ENCODE peak calls at places on chromosomes 1 and 21, in nine cellular contexts. R is stimulated activated naive CD8-positive, alpha-beta T cell treated with anti-CD3 and anti-CD28 coated beads, Interleukin-15, Interleukin-2, amounts not matched to agents 100 U/mL and 50 U/mL, for 24 hours; N is stimulated activated CD4-positive, alpha-beta T cell treated with anti-CD3 and anti-CD28 coated beads, Interleukin-1b, Interleukin-23, amount 100 ng/mL, for 4 hours; Z is NCI-H1092; V is DMS 273 treated with DMSO at 0.1 percent for 48 hours; G is mammary epithelial cell; S is NCI-H226; W is CD4-positive, alpha-beta memory T cell; Q is KG1. T is an unnamed sample.
A peak's percentile ranks its signal among the peaks of the same experiment; 100 is the strongest.

GRCh38 chr1:1081311-1082238 is 7.5 kb upstream of the RNF223 start:
- DNase-seq in S (no peak), Q (no peak), N (no peak), V (no peak), Z (no peak), G (no peak), R (peak; percentile 2), W (no peak), T (no peak)

GRCh38 chr1:18666317-18666920 is 35.8 kb downstream of the PAX7 start:
- DNase-seq in Z (no peak), R (no peak), N (no peak), Q (no peak), W (no peak), G (no peak), V (no peak), S (no peak), T (peak; percentile 60)

GRCh38 chr1:173997796-173998195 is 24.4 kb downstream of the RC3H1 start:
- DNase-seq in G (no peak), S (no peak), W (no peak), R (no peak), Z (no peak), N (no peak), V (no peak), Q (no peak), T (no peak)

GRCh38 chr1:115746021-115746690 is 22.4 kb downstream of the CASQ2 start:
- DNase-seq in S (no peak), V (no peak), N (no peak), Z (no peak), W (no peak), Q (no peak), R (no peak), G (peak; percentile 74), T (peak; percentile 80)

GRCh38 chr1:7388488-7389185 is 382.5 kb upstream of the VAMP3 start:
- DNase-seq in G (no peak), N (no peak), Z (peak; percentile 45), Q (no peak), V (no peak), R (no peak), S (no peak), W (no peak), T (no peak)

GRCh38 chr1:196180847-196181593 is 427.2 kb downstream of the KCNT2 start:
- DNase-seq in S (peak; percentile 94), G (peak; percentile 96), Z (no peak), W (no peak), R (no peak), V (no peak), N (no peak), Q (no peak), T (peak; percentile 97)

GRCh38 chr1:226786550-226786949 is 47.5 kb upstream of the ITPKB start:
- DNase-seq in S (no peak), N (no peak), R (no peak), G (no peak), Q (no peak), Z (no peak), V (no peak), W (no peak), T (no peak)

GRCh38 chr21:45768011-45768740 is 124.7 kb downstream of the PCBP3 start:
- DNase-seq in G (no peak), Z (no peak), Q (no peak), N (peak; percentile 26), W (no peak), V (no peak), R (peak; percentile 56), S (no peak), T (no peak)

GRCh38 chr1:156550346-156550745 is 22.0 kb downstream of the IQGAP3 start:
- DNase-seq in Z (no peak), W (no peak), V (no peak), Q (no peak), S (no peak), N (no peak), G (no peak), R (no peak), T (no peak)

GRCh38 chr1:94803517-94804441 is 16.4 kb upstream of the SLC44A3 start:
- DNase-seq in W (no peak), S (no peak), G (peak; percentile 34), Z (no peak), V (peak; percentile 15), N (no peak), R (no peak), Q (no peak), T (no peak)

GRCh38 chr1:50978852-50979781 is 9.1 kb downstream of the CDKN2C start:
- DNase-seq in R (no peak), V (peak; percentile 82), W (no peak), Q (no peak), N (no peak), S (peak; percentile 66), Z (peak; percentile 56), G (no peak), T (no peak)

GRCh38 chr1:176800978-176801552 is 338.1 kb downstream of the PAPPA2 start:
- DNase-seq in S (no peak), W (no peak), Z (no peak), R (no peak), Q (no peak), V (no peak), N (no peak), G (no peak), T (no peak)

GRCh38 chr21:27189870-27190269 is 223.0 kb upstream of the ADAMTS5 start:
- DNase-seq in R (no peak), W (no peak), S (no peak), G (no peak), V (no peak), N (no peak), Q (no peak), Z (no peak), T (no peak)

GRCh38 chr1:84570436-84571149 is 3.6 kb downstream of the CTBS start:
- DNase-seq in Z (no peak), R (no peak), Q (no peak), G (peak; percentile 12), W (no peak), S (peak; percentile 7), V (no peak), N (no peak), T (peak; percentile 28)

GRCh38 chr1:198234511-198235251 is 77.9 kb downstream of the NEK7 start:
- DNase-seq in R (no peak), G (peak; percentile 57), W (no peak), Q (no peak), N (no peak), Z (no peak), S (peak; percentile 34), V (no peak), T (peak; percentile 49)

GRCh38 chr21:35020446-35020845 is 28.7 kb downstream of the RUNX1 start:
- DNase-seq in N (no peak), R (no peak), V (no peak), G (no peak), Z (no peak), Q (peak; percentile 14), S (no peak), W (no peak), T (no peak)

GRCh38 chr1:14875781-14876564 is 277.5 kb downstream of the KAZN start:
- DNase-seq in S (no peak), Z (no peak), Q (no peak), W (no peak), N (no peak), R (no peak), V (no peak), G (peak; percentile 45), T (peak; percentile 82)

GRCh38 chr21:44986471-44987291 is 46.9 kb downstream of the SLX9 start:
- DNase-seq in Q (no peak), N (no peak), Z (no peak), S (no peak), G (no peak), R (no peak), V (no peak), W (no peak), T (no peak)

GRCh38 chr1:21149430-21149861 is 27.3 kb downstream of the EIF4G3 start:
- DNase-seq in G (peak; percentile 76), N (no peak), W (no peak), Z (no peak), S (peak; percentile 58), R (no peak), Q (no peak), V (no peak), T (peak; percentile 79)

GRCh38 chr1:65208577-65208976 is 60.6 kb downstream of the AK4 start:
- DNase-seq in G (no peak), W (no peak), S (no peak), Q (no peak), V (no peak), R (no peak), Z (no peak), N (no peak), T (no peak)

GRCh38 chr1:65264197-65264929 is 45.0 kb upstream of the DNAJC6 start:
- DNase-seq in G (peak; percentile 70), R (peak; percentile 27), N (no peak), Z (no peak), Q (no peak), V (peak; percentile 48), W (no peak), S (no peak), T (peak; percentile 74)

GRCh38 chr1:65079941-65080340 is 68.1 kb upstream of the AK4 start:
- DNase-seq in S (peak; percentile 66), Q (no peak), G (peak; percentile 73), Z (no peak), V (no peak), R (no peak), N (no peak), W (no peak), T (peak; percentile 79)

GRCh38 chr1:53636621-53637171 is 102.3 kb downstream of the GLIS1 start:
- DNase-seq in W (no peak), Q (no peak), N (no peak), G (no peak), S (no peak), V (no peak), R (no peak), Z (no peak), T (no peak)

GRCh38 chr1:31041529-31041928 is 24.0 kb downstream of the PUM1 start:
- DNase-seq in R (no peak), W (no peak), Z (no peak), Q (no peak), G (no peak), N (no peak), S (no peak), V (no peak), T (no peak)

GRCh38 chr21:37257967-37258877 is 8.9 kb downstream of the VPS26C start:
- DNase-seq in N (peak; percentile 70), S (peak; percentile 84), R (peak; percentile 85), G (peak; percentile 81), Z (peak; percentile 80), V (peak; percentile 18), Q (peak; percentile 73), W (peak; percentile 79), T (peak; percentile 83)

GRCh38 chr1:226723640-226724532 is 15.2 kb downstream of the ITPKB start:
- DNase-seq in G (peak; percentile 52), V (peak; percentile 72), S (peak; percentile 8), W (no peak), R (no peak), Z (peak; percentile 79), N (no peak), Q (no peak), T (peak; percentile 47)

GRCh38 chr1:230345139-230345885 is 80.8 kb downstream of the PGBD5 start:
- DNase-seq in R (no peak), Q (no peak), S (no peak), N (no peak), Z (no peak), G (no peak), V (no peak), W (no peak), T (no peak)

GRCh38 chr1:185880330-185880729 is 146.1 kb downstream of the HMCN1 start:
- DNase-seq in N (no peak), W (no peak), S (no peak), V (no peak), R (no peak), Q (no peak), Z (no peak), G (no peak), T (no peak)

GRCh38 chr1:97668945-97669344 is 251.9 kb downstream of the DPYD start:
- DNase-seq in Q (no peak), N (no peak), R (no peak), W (no peak), S (peak; percentile 36), V (peak; percentile 73), Z (no peak), G (peak; percentile 28), T (peak; percentile 58)

GRCh38 chr1:240385985-240386978 is 225.7 kb downstream of the GREM2 start:
- DNase-seq in S (peak; percentile 69), V (no peak), N (no peak), G (no peak), Z (no peak), W (no peak), Q (no peak), R (no peak), T (peak; percentile 82)

GRCh38 chr1:212606042-212606733 is 2.4 kb upstream of the ATF3 start:
- DNase-seq in W (no peak), S (no peak), Q (no peak), R (no peak), G (no peak), Z (no peak), N (no peak), V (no peak), T (no peak)